ENCODE peak calls at places on chromosomes 2 and 18, in six cellular contexts. One of them, this sample, is unnamed.

GRCh38 chr18:21741511-21742322 is 1.1 kb downstream of the MIB1 start:
- DNase-seq in fibroblast of lung: peak; percentile 13
- DNase-seq in uterus: peak; percentile 33
- DNase-seq in dorsolateral prefrontal cortex: no peak
- DNase-seq in brain microvascular endothelial cell: no peak
- DNase-seq in tibial artery: peak; percentile 27
- DNase-seq in this sample: no peak

GRCh38 chr18:13218376-13219011 is at the start of gene LDLRAD4:
- DNase-seq in tibial artery: peak; percentile 59
- DNase-seq in brain microvascular endothelial cell: no peak
- DNase-seq in uterus: peak; percentile 55
- DNase-seq in fibroblast of lung: peak; percentile 22
- DNase-seq in dorsolateral prefrontal cortex: no peak
- DNase-seq in this sample: no peak

GRCh38 chr2:199136681-199137080 is 321.1 kb downstream of the SATB2 start:
- DNase-seq in tibial artery: no peak
- DNase-seq in brain microvascular endothelial cell: peak; percentile 18
- DNase-seq in uterus: no peak
- DNase-seq in dorsolateral prefrontal cortex: peak; percentile 10
- DNase-seq in fibroblast of lung: peak; percentile 87
- DNase-seq in this sample: peak; percentile 56

GRCh38 chr2:147607379-147607778 is 237.4 kb upstream of the ACVR2A start:
- DNase-seq in fibroblast of lung: peak; percentile 16
- DNase-seq in dorsolateral prefrontal cortex: no peak
- DNase-seq in brain microvascular endothelial cell: no peak
- DNase-seq in uterus: no peak
- DNase-seq in tibial artery: no peak
- DNase-seq in this sample: no peak

GRCh38 chr2:212364106-212364505 is 174.5 kb downstream of the ERBB4 start:
- DNase-seq in fibroblast of lung: peak; percentile 75
- DNase-seq in tibial artery: no peak
- DNase-seq in dorsolateral prefrontal cortex: no peak
- DNase-seq in uterus: no peak
- DNase-seq in brain microvascular endothelial cell: no peak
- DNase-seq in this sample: peak; percentile 14

GRCh38 chr2:71358931-71359671 is 27.5 kb downstream of the ZNF638 start:
- DNase-seq in dorsolateral prefrontal cortex: peak; percentile 58
- DNase-seq in brain microvascular endothelial cell: peak; percentile 36
- DNase-seq in uterus: no peak
- DNase-seq in tibial artery: no peak
- DNase-seq in fibroblast of lung: peak; percentile 87
- DNase-seq in this sample: peak; percentile 33

GRCh38 chr2:226791056-226791486 is 8.5 kb downstream of the IRS1 start:
- DNase-seq in tibial artery: peak; percentile 68
- DNase-seq in brain microvascular endothelial cell: peak; percentile 59
- DNase-seq in fibroblast of lung: peak; percentile 77
- DNase-seq in uterus: no peak
- DNase-seq in dorsolateral prefrontal cortex: peak; percentile 80
- DNase-seq in this sample: no peak

GRCh38 chr2:67604360-67604759 is 207.2 kb downstream of the ETAA1 start:
- DNase-seq in tibial artery: no peak
- DNase-seq in brain microvascular endothelial cell: no peak
- DNase-seq in fibroblast of lung: peak; percentile 77
- DNase-seq in dorsolateral prefrontal cortex: no peak
- DNase-seq in uterus: no peak
- DNase-seq in this sample: no peak

GRCh38 chr2:55111230-55111569 is 60.9 kb upstream of the RTN4 start:
- DNase-seq in dorsolateral prefrontal cortex: no peak
- DNase-seq in fibroblast of lung: no peak
- DNase-seq in brain microvascular endothelial cell: no peak
- DNase-seq in uterus: no peak
- DNase-seq in tibial artery: no peak
- DNase-seq in this sample: no peak
- H3K4me3 ChIP-seq in dorsolateral prefrontal cortex: no peak overlapping the region
- H3K4me3 ChIP-seq in fibroblast of lung: no peak overlapping the region
- H3K4me3 ChIP-seq in brain microvascular endothelial cell: no peak overlapping the region
- H3K4me3 ChIP-seq in uterus: no peak overlapping the region
- H3K4me3 ChIP-seq in tibial artery: no peak overlapping the region
- H3K4me3 ChIP-seq in this sample: no peak overlapping the region

DNA sequence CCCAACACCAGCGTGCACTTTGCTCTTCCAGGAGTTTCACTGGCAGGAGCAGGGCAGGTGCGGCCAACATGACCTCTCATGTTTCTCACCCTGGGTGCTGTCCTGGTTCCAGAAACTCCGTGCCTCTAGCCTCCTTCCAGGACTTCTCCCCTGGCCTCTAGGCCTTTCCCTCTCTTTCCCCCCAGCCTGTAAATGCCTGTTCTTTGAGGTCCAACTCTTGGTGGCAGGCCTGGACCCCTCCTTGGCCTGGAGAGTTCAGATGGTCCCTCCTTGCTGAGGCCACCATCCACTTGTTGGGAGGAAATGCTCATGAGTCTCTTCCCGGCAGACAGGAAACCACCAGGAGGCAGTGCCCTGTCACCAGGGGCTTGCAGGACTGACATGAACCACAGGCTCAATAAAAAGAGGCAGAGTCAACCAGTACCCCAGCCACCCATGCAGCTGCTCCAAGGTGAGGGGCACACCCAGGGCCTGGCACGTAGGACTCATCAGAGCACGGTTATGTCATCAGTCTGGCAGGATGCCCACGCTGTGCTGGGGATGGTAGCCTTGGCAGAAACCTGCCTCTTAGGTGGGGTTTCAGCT is 1.5 kb downstream of the MALL start:
- DNase-seq in dorsolateral prefrontal cortex: no peak
- DNase-seq in tibial artery: no peak
- DNase-seq in fibroblast of lung: peak; percentile 45
- DNase-seq in uterus: no peak
- DNase-seq in brain microvascular endothelial cell: no peak
- DNase-seq in this sample: no peak
- H3K4me3 ChIP-seq in dorsolateral prefrontal cortex: no peak overlapping the region
- H3K4me3 ChIP-seq in tibial artery: no peak overlapping the region
- H3K4me3 ChIP-seq in fibroblast of lung: no peak overlapping the region
- H3K4me3 ChIP-seq in uterus: no peak overlapping the region
- H3K4me3 ChIP-seq in brain microvascular endothelial cell: no peak overlapping the region
- H3K4me3 ChIP-seq in this sample: no peak overlapping the region

GRCh38 chr2:33073018-33073417 is 126.3 kb downstream of the LTBP1 start:
- DNase-seq in uterus: no peak
- DNase-seq in brain microvascular endothelial cell: no peak
- DNase-seq in dorsolateral prefrontal cortex: no peak
- DNase-seq in tibial artery: no peak
- DNase-seq in fibroblast of lung: peak; percentile 38
- DNase-seq in this sample: no peak

GRCh38 chr2:33074197-33074596 is 127.4 kb downstream of the LTBP1 start:
- DNase-seq in dorsolateral prefrontal cortex: no peak
- DNase-seq in tibial artery: no peak
- DNase-seq in fibroblast of lung: no peak
- DNase-seq in uterus: no peak
- DNase-seq in brain microvascular endothelial cell: no peak
- DNase-seq in this sample: no peak

GRCh38 chr2:33071591-33071990 is 124.8 kb downstream of the LTBP1 start:
- DNase-seq in tibial artery: no peak
- DNase-seq in uterus: no peak
- DNase-seq in brain microvascular endothelial cell: no peak
- DNase-seq in dorsolateral prefrontal cortex: no peak
- DNase-seq in fibroblast of lung: no peak
- DNase-seq in this sample: no peak

GRCh38 chr2:33068261-33068660 is 121.5 kb downstream of the LTBP1 start:
- DNase-seq in dorsolateral prefrontal cortex: no peak
- DNase-seq in fibroblast of lung: peak; percentile 90
- DNase-seq in tibial artery: no peak
- DNase-seq in uterus: no peak
- DNase-seq in brain microvascular endothelial cell: peak; percentile 80
- DNase-seq in this sample: peak; percentile 56

GRCh38 chr2:33069894-33070651 is 123.3 kb downstream of the LTBP1 start:
- DNase-seq in tibial artery: peak; percentile 88
- DNase-seq in uterus: peak; percentile 35
- DNase-seq in fibroblast of lung: peak; percentile 100
- DNase-seq in dorsolateral prefrontal cortex: peak; percentile 15
- DNase-seq in brain microvascular endothelial cell: peak; percentile 100
- DNase-seq in this sample: peak; percentile 98
- H3K4me3 ChIP-seq in tibial artery: no peak overlapping the region
- H3K4me3 ChIP-seq in uterus: no peak overlapping the region
- H3K4me3 ChIP-seq in fibroblast of lung: no peak overlapping the region
- H3K4me3 ChIP-seq in dorsolateral prefrontal cortex: no peak overlapping the region
- H3K4me3 ChIP-seq in brain microvascular endothelial cell: no peak overlapping the region
- H3K4me3 ChIP-seq in this sample: no peak overlapping the region

GRCh38 chr2:241000831-241001321 is 2.5 kb downstream of the SNED1 start:
- DNase-seq in dorsolateral prefrontal cortex: peak; percentile 2
- DNase-seq in tibial artery: no peak
- DNase-seq in brain microvascular endothelial cell: no peak
- DNase-seq in fibroblast of lung: no peak
- DNase-seq in uterus: no peak
- DNase-seq in this sample: no peak
- H3K4me3 ChIP-seq in dorsolateral prefrontal cortex: no peak overlapping the region
- H3K4me3 ChIP-seq in tibial artery: no peak overlapping the region
- H3K4me3 ChIP-seq in brain microvascular endothelial cell: no peak overlapping the region
- H3K4me3 ChIP-seq in fibroblast of lung: no peak overlapping the region
- H3K4me3 ChIP-seq in uterus: no peak overlapping the region
- H3K4me3 ChIP-seq in this sample: no peak overlapping the region

This sample was measured in skeletal muscle cell.